ENCODE peak calls at places on chromosome 1, in seven cellular contexts. R, J, B, L, C, D and T are unnamed samples.

GRCh38 chr1:215054266-215054665 is 28.3 kb upstream of the KCNK2 start:
- DNase-seq in J (no peak), L (no peak), B (no peak), C (no peak), D (no peak), R (no peak), T (no peak)

GRCh38 chr1:85199667-85200366 is 999 bp downstream of the SYDE2 start:
- DNase-seq in C (no peak), D (no peak), R (no peak), B (no peak), J (no peak), L (no peak), T (no peak)

GRCh38 chr1:94926365-94926914 is 470 bp downstream of the CNN3 start:
- DNase-seq in C (peak; percentile 57), R (no peak), J (no peak), D (peak; percentile 77), B (peak; percentile 84), L (peak; percentile 71), T (peak; percentile 91)

GRCh38 chr1:220219865-220220698 is 52.2 kb downstream of the RAB3GAP2 start:
- DNase-seq in L (no peak), R (no peak), B (no peak), D (no peak), J (no peak), C (no peak), T (peak; percentile 72)

GRCh38 chr1:48524892-48525467 is 53.0 kb upstream of the SPATA6 start:
- DNase-seq in C (no peak), J (no peak), R (no peak), D (no peak), B (no peak), L (no peak), T (no peak)

GRCh38 chr1:56868761-56869160 is 14.2 kb downstream of the C8A start:
- DNase-seq in R (no peak), B (no peak), C (no peak), J (no peak), D (no peak), L (no peak), T (no peak)

GRCh38 chr1:11384170-11384554 is 94.8 kb upstream of the DISP3 start:
- DNase-seq in L (peak; percentile 3), C (peak; percentile 65), B (no peak), R (no peak), J (no peak), D (no peak), T (no peak)

GRCh38 chr1:50661626-50662025 is 238.4 kb upstream of the DMRTA2 start:
- DNase-seq in D (no peak), B (no peak), C (peak; percentile 6), J (no peak), R (no peak), L (no peak), T (no peak)